ENCODE peak calls at places on chromosomes 16 and 17, in four cellular contexts. W is cardiac muscle cell, J is GM23338, A is progenitor cell of endocrine pancreas. D is an unnamed sample.

GRCh38 chr17:44942456-44942855 is 5.1 kb downstream of the KIF18B start:
- DNase-seq in W (no peak), J (no peak), A (no peak), D (no peak)

GRCh38 chr17:77320501-77321256 is 179.9 kb downstream of the SEC14L1 start:
- DNase-seq in W (no peak), J (no peak), A (no peak), D (peak; percentile 70)

GRCh38 chr16:4800290-4801041 is 2.0 kb downstream of the ROGDI start:
- DNase-seq in W (no peak), J (no peak), A (no peak), D (no peak)

GRCh38 chr17:69574257-69575197 is 160.0 kb downstream of the MAP2K6 start:
- DNase-seq in W (no peak), J (peak; percentile 38), A (no peak), D (peak; percentile 50)

GRCh38 chr16:61791465-61791864 is 244.8 kb downstream of the CDH8 start:
- DNase-seq in W (no peak), J (no peak), A (no peak), D (peak; percentile 1)

GRCh38 chr17:8481089-8481488 is 45.4 kb downstream of the NDEL1 start:
- DNase-seq in W (no peak), J (no peak), A (no peak), D (no peak)

GRCh38 chr17:80822700-80823410 is 168.8 kb upstream of the CHMP6 start:
- DNase-seq in W (no peak), J (no peak), A (no peak), D (no peak)

GRCh38 chr17:56440391-56440790 is 153.1 kb upstream of the NOG start:
- DNase-seq in W (no peak), J (no peak), A (no peak), D (peak; percentile 60)

GRCh38 chr17:16287563-16288027 is 65.7 kb downstream of the CENPV start:
- DNase-seq in W (no peak), J (no peak), A (no peak), D (peak; percentile 84)

GRCh38 chr17:16439303-16439791 is 24.0 kb downstream of the TRPV2 start:
- DNase-seq in W (peak; percentile 46), J (no peak), A (no peak), D (no peak)

GRCh38 chr16:28569011-28569410 is 15.3 kb downstream of the SGF29 start:
- DNase-seq in W (no peak), J (no peak), A (no peak), D (peak; percentile 43)

GRCh38 chr17:82642022-82642421 is 6.2 kb downstream of the WDR45B start:
- DNase-seq in W (no peak), J (no peak), A (no peak), D (no peak)

GRCh38 chr17:34706029-34706428 is 126.6 kb downstream of the TMEM132E start:
- DNase-seq in W (peak; percentile 84), J (peak; percentile 74), A (peak; percentile 46), D (peak; percentile 7)

GRCh38 chr16:89357460-89357859 is 132.9 kb downstream of the ANKRD11 start:
- DNase-seq in W (peak; percentile 59), J (peak; percentile 55), A (no peak), D (no peak)

GRCh38 chr17:57697891-57698708 is 47.0 kb downstream of the CCDC182 start:
- DNase-seq in W (peak; percentile 19), J (peak; percentile 20), A (no peak), D (no peak)

GRCh38 chr17:13593757-13594156 is 8.0 kb downstream of the HS3ST3A1 start:
- DNase-seq in W (no peak), J (no peak), A (no peak), D (peak; percentile 80)

GRCh38 chr16:51814617-51815016 is 663.5 kb upstream of the SALL1 start:
- DNase-seq in W (peak; percentile 64), J (no peak), A (no peak), D (no peak)

GRCh38 chr17:48561894-48562810 is 16.0 kb downstream of the HOXB4 start:
- DNase-seq in W (no peak), J (no peak), A (no peak), D (no peak)

GRCh38 chr16:23448392-23448791 is 4.6 kb downstream of the COG7 start:
- DNase-seq in W (no peak), J (no peak), A (no peak), D (no peak)

GRCh38 chr17:41976142-41976768 is 9.7 kb downstream of the CNP start:
- DNase-seq in W (no peak), J (no peak), A (no peak), D (no peak)

GRCh38 chr17:35795007-35795870 is at the start of gene MMP28:
- DNase-seq in W (peak; percentile 58), J (peak; percentile 69), A (peak; percentile 32), D (peak; percentile 52)

GRCh38 chr17:73089918-73090317 is 2.6 kb downstream of the SLC39A11 start:
- DNase-seq in W (no peak), J (no peak), A (no peak), D (no peak)

GRCh38 chr17:77497578-77497934 is 356.8 kb downstream of the SEC14L1 start:
- DNase-seq in W (no peak), J (no peak), A (no peak), D (no peak)

GRCh38 chr16:82735176-82735575 is 108.4 kb downstream of the CDH13 start:
- DNase-seq in W (peak; percentile 65), J (no peak), A (no peak), D (no peak)

GRCh38 chr16:82741073-82741615 is 114.4 kb downstream of the CDH13 start:
- DNase-seq in W (no peak), J (no peak), A (no peak), D (no peak)

GRCh38 chr16:82735696-82736095 is 108.9 kb downstream of the CDH13 start:
- DNase-seq in W (peak; percentile 82), J (no peak), A (no peak), D (no peak)

GRCh38 chr16:82736161-82736697 is 109.5 kb downstream of the CDH13 start:
- DNase-seq in W (peak; percentile 17), J (no peak), A (no peak), D (no peak)

GRCh38 chr16:82738699-82739098 is 111.9 kb downstream of the CDH13 start:
- DNase-seq in W (peak; percentile 3), J (peak; percentile 18), A (no peak), D (no peak)
- TF ChIP-seq CTCF in W (peak; percentile 50), J (peak; percentile 29), A (peak; percentile 29), D (peak; percentile 16)

DNA sequence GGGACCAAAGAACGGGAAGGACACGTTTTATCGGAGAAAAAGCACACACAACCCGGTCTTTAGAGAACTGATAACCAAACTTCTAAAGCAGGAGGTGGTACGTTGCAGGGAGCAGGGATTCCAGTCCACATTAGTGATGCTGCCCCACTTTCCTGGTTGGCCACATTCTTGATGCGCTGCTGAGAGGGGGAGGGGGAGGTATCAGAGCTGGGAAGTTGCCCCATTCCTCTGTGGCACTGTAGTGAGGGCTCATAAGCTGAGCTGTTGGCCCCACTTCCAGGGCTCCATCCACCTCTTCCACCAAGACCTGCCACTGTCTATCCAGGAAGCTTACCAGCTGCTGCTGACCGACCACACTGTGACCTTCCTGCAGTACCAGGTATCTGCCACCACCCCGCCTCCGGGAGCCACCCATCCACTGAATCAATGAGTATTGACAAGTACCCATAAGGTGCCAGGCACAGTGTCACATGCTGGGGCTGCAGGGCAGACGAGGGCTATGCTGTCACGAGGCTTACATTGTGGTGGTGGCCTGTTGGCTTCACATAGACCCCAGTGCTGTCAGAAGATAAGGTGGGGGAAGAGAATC is 1.0 kb downstream of the TSEN54 start:
- DNase-seq in W (no peak), J (peak; percentile 59), A (no peak), D (no peak)
- TF ChIP-seq CTCF in W (no peak), J (no peak), A (peak; percentile 20), D (no peak)

GRCh38 chr17:17783121-17783824 is 53.5 kb downstream of the SREBF1 start:
- DNase-seq in W (peak; percentile 84), J (peak; percentile 89), A (peak; percentile 40), D (no peak)
- TF ChIP-seq CTCF in W (no peak), J (peak; percentile 43), A (peak; percentile 48), D (peak; percentile 11)

GRCh38 chr16:2244301-2244700 is 7.1 kb downstream of the ECI1 start:
- DNase-seq in W (no peak), J (peak; percentile 64), A (no peak), D (no peak)
- TF ChIP-seq CTCF in W (peak; percentile 5), J (peak; percentile 49), A (no peak), D (no peak)

DNA sequence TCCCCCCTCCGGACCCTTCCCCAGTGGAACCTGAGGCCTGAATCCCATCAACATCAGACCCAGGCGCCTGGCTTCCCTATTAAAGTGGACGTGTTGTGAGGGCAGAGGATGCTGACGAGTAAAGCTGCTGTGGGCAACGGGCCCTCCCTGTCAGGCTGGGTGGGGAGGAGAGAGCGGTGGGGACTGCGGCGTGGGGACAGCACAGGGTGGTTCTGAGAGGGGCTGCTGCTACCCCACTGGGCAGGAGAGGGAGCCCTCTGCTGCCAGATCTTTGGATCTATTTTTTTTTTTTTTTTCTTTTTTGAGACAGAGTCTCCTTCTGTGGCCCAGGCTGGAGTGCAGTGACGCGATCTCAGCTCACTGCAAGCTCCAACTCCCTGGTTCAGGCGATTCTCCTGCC is 5.9 kb downstream of the CA5A start:
- DNase-seq in W (peak; percentile 23), J (peak; percentile 61), A (no peak), D (no peak)
- TF ChIP-seq CTCF in W (peak; percentile 21), J (peak; percentile 62), A (peak; percentile 51), D (peak; percentile 18)